ENCODE peak calls at places on chromosome 18, in ten cellular contexts. B is A549, Q is breast epithelium, W is esophagus squamous epithelium, T is uterus, N is right lobe of liver, Z is adrenal gland, J is K562, X is ovary, A is HepG2. V is an unnamed sample.

GRCh38 chr18:77132369-77133050 is at the start of gene MBP:
- DNase-seq in B (peak), X (peak), J (no peak), T (peak), Q (peak), A (no peak), W (peak), N (peak), Z (peak), V (peak)

GRCh38 chr18:43524260-43524659 is 247.0 kb upstream of the SYT4 start:
- DNase-seq in W (no peak), A (no peak), Z (no peak), J (no peak), X (no peak), Q (no peak), T (no peak), B (no peak), N (no peak), V (no peak)

GRCh38 chr18:58578321-58578720 is 50.6 kb downstream of the ALPK2 start:
- DNase-seq in N (no peak), J (no peak), A (no peak), Z (no peak), Q (no peak), X (no peak), B (no peak), T (no peak), W (no peak), V (no peak)

GRCh38 chr18:43620936-43621335 is 343.6 kb upstream of the SYT4 start:
- DNase-seq in J (peak), T (no peak), W (no peak), X (no peak), Z (no peak), Q (no peak), B (peak), N (no peak), A (peak), V (no peak)

GRCh38 chr18:44837491-44838185 is 156.9 kb downstream of the SETBP1 start:
- DNase-seq in Z (no peak), T (no peak), N (no peak), Q (no peak), X (no peak), B (no peak), J (no peak), W (no peak), A (no peak), V (no peak)

GRCh38 chr18:24987271-24987932 is 364.6 kb downstream of the ZNF521 start:
- DNase-seq in Q (peak), T (peak), B (no peak), J (no peak), A (no peak), N (no peak), W (no peak), Z (no peak), X (no peak), V (peak)

GRCh38 chr18:22493940-22494339 is 76.2 kb upstream of the CTAGE1 start:
- DNase-seq in W (no peak), X (no peak), T (no peak), A (no peak), B (no peak), Q (no peak), Z (no peak), J (no peak), N (no peak), V (no peak)

GRCh38 chr18:30616414-30616813 is 426.1 kb downstream of the DSC3 start:
- DNase-seq in W (no peak), A (no peak), J (no peak), N (no peak), X (no peak), Z (no peak), T (no peak), B (no peak), Q (no peak), V (no peak)

GRCh38 chr18:55778731-55779460 is 190.9 kb upstream of the TCF4 start:
- DNase-seq in X (no peak), W (no peak), A (no peak), Q (no peak), J (no peak), Z (no peak), N (no peak), T (no peak), B (no peak), V (no peak)

GRCh38 chr18:68560128-68560527 is 154.8 kb downstream of the TMX3 start:
- DNase-seq in T (no peak), W (no peak), N (no peak), Q (no peak), Z (no peak), B (no peak), A (no peak), J (no peak), X (no peak), V (no peak)

GRCh38 chr18:28863396-28863795 is 686.5 kb upstream of the CDH2 start:
- DNase-seq in T (no peak), X (no peak), A (no peak), Z (no peak), W (no peak), N (no peak), J (no peak), B (no peak), Q (no peak), V (no peak)

GRCh38 chr18:67139899-67140298 is 376.6 kb downstream of the DSEL start:
- DNase-seq in Z (no peak), N (no peak), X (no peak), T (no peak), B (no peak), W (no peak), A (no peak), J (no peak), Q (no peak), V (no peak)

GRCh38 chr18:73942081-73942625 is 205.5 kb downstream of the FBXO15 start:
- DNase-seq in A (no peak), N (no peak), J (no peak), B (no peak), X (no peak), Q (no peak), Z (no peak), T (no peak), W (no peak), V (no peak)

GRCh38 chr18:43876286-43877082 is 599.2 kb upstream of the SYT4 start:
- DNase-seq in Z (no peak), T (peak), X (no peak), N (no peak), W (no peak), B (no peak), Q (no peak), A (no peak), J (no peak), V (no peak)

GRCh38 chr18:50961974-50962373 is 5.9 kb upstream of the ELAC1 start:
- DNase-seq in T (no peak), Q (no peak), W (no peak), N (no peak), B (peak), J (no peak), X (no peak), Z (no peak), A (no peak), V (no peak)

GRCh38 chr18:49878015-49878414 is 64.7 kb upstream of the ACAA2 start:
- DNase-seq in X (no peak), A (no peak), N (no peak), J (no peak), Z (no peak), Q (no peak), T (no peak), B (no peak), W (no peak), V (no peak)

GRCh38 chr18:58364867-58365533 is 263.9 kb downstream of the ALPK2 start:
- DNase-seq in X (no peak), Q (no peak), Z (no peak), W (no peak), J (no peak), A (no peak), N (no peak), B (no peak), T (no peak), V (no peak)

GRCh38 chr18:76756491-76757288 is 65.7 kb upstream of the ZNF236 start:
- DNase-seq in Z (no peak), T (peak), N (no peak), A (peak), W (no peak), B (no peak), X (no peak), Q (no peak), J (no peak), V (peak)

GRCh38 chr18:76351961-76352581 is 143.0 kb downstream of the ZNF516 start:
- DNase-seq in N (no peak), Q (peak), A (peak), X (peak), Z (peak), B (peak), J (no peak), W (no peak), T (peak), V (peak)

GRCh38 chr18:22840606-22841144 is 92.5 kb upstream of the RBBP8 start:
- DNase-seq in W (no peak), B (no peak), A (no peak), T (no peak), X (no peak), Q (no peak), Z (no peak), N (no peak), J (no peak), V (no peak)

GRCh38 chr18:63570721-63571120 is 16.4 kb upstream of the SERPINB13 start:
- DNase-seq in B (no peak), N (no peak), A (no peak), J (no peak), X (no peak), W (no peak), Z (no peak), T (no peak), Q (no peak), V (no peak)

GRCh38 chr18:79970419-79971133 is 6.1 kb downstream of the HSBP1L1 start:
- DNase-seq in T (no peak), W (no peak), X (no peak), A (no peak), N (no peak), Z (no peak), B (no peak), J (no peak), Q (no peak), V (no peak)

GRCh38 chr18:79972720-79973119 is 8.3 kb downstream of the HSBP1L1 start:
- DNase-seq in B (no peak), T (no peak), X (no peak), W (no peak), Q (no peak), J (no peak), N (no peak), Z (no peak), A (no peak), V (no peak)

GRCh38 chr18:79971211-79971952 is 6.9 kb downstream of the HSBP1L1 start:
- DNase-seq in Q (no peak), T (no peak), J (no peak), B (no peak), Z (no peak), A (no peak), N (no peak), W (no peak), X (no peak), V (no peak)

GRCh38 chr18:79973517-79973916 is 9.1 kb downstream of the HSBP1L1 start:
- DNase-seq in Q (no peak), J (no peak), X (no peak), A (no peak), W (no peak), Z (no peak), T (no peak), B (no peak), N (no peak), V (no peak)

GRCh38 chr18:79971986-79972385 is 7.5 kb downstream of the HSBP1L1 start:
- DNase-seq in X (no peak), W (no peak), Z (no peak), Q (no peak), B (no peak), N (no peak), T (no peak), A (no peak), J (no peak), V (no peak)
- TF ChIP-seq POLR2A in X (no peak), W (no peak), Z (no peak), Q (no peak), B (no peak), N (no peak), T (no peak), A (no peak), J (no peak), V (no peak)

GRCh38 chr18:48238206-48238605 is 171.0 kb downstream of the ZBTB7C start:
- DNase-seq in B (no peak), J (no peak), X (no peak), W (no peak), Z (no peak), A (no peak), N (no peak), Q (peak), T (no peak), V (no peak)
- H3K27ac ChIP-seq in B (no peak), J (no peak), X (no peak), W (no peak), Z (no peak), A (no peak), N (no peak), Q (peak), T (no peak), V (no peak)

DNA sequence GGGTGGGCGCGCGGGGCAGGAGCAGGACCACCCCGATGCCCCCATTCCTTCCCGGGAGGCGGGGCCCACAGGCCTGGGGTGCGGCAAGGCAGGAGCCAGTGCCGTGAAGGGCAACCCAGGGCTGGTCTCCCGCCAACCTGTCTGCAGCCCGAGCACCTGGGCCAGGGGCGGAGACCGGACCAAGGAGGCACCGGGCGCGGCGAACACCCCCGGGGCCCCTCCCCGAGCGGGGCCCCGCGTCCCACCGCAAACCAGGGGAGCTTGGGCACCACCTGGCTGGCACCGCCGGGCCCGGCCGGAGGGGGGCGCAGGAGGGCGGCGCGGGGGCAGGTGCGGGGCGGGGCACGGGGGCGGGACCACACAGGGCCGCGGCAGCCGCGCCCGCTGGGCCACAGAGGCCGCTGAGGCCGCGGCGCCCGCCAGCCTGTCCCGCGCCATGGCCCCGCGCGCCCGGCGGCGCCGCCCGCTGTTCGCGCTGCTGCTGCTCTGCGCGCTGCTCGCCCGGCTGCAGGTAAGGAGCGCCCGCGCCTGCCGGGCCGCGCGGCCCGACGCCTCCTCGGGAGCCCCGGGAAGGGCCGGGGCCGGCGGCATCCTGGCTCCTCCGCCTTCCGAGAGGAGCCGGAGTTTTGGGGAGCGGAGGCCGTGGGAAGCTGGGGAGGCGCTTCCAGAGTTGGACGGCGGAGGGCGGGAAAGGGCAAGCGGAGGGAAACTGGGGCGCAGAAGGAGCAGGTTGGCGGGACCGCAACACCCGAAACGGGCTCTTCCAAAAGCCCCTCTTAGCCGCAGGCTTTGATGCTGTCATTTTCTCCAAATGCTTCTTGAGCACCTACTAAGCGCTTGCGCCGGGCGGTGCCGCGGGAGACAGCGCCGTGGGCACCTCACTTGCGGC is at the start of gene TNFRSF11A:
- DNase-seq in T (no peak), J (peak), B (peak), Z (peak), W (no peak), X (no peak), A (no peak), N (peak), Q (no peak), V (no peak)
- TF ChIP-seq POLR2A in T (no peak), J (no peak), B (peak), Z (no peak), W (no peak), X (no peak), A (no peak), N (no peak), Q (no peak), V (no peak)

GRCh38 chr18:11849279-11849678 is 1.9 kb upstream of the CHMP1B start:
- DNase-seq in T (no peak), N (no peak), A (no peak), J (no peak), W (no peak), Z (no peak), X (no peak), Q (no peak), B (no peak), V (no peak)
- H3K27ac ChIP-seq in T (peak), N (no peak), A (peak), J (no peak), W (peak), Z (peak), X (no peak), Q (peak), B (peak), V (peak)

DNA sequence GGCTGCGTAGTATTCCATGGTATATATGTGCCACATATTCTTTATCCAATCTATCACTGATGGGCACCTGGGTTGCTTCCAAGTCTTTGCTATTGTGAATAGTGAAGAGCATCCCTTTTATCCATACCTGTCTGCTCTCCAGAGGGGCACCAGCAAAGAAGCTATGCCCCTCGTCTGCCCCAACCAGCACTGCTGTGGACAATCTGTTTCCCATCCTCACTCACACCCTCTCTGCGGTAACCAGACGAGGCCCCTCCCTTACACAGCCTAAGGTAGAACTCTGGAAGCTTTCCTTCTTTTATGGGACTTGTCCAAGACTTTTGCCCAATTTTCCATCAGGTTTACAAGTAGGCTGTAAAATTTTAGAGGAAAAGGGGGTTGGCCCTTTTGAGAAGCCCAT is 24.9 kb downstream of the TTR start:
- DNase-seq in Z (no peak), T (no peak), J (no peak), Q (no peak), W (no peak), X (no peak), B (no peak), A (no peak), N (no peak), V (no peak)
- TF ChIP-seq POLR2A in Z (no peak), T (no peak), J (no peak), Q (no peak), W (no peak), X (no peak), B (no peak), A (no peak), N (no peak), V (no peak)

GRCh38 chr18:34820360-34820759 is 110.3 kb downstream of the DTNA start:
- DNase-seq in Q (no peak), T (no peak), X (no peak), N (no peak), B (no peak), A (no peak), J (no peak), W (no peak), Z (no peak), V (no peak)
- H3K27ac ChIP-seq in Q (no peak), T (no peak), X (no peak), N (no peak), B (no peak), A (no peak), J (no peak), W (no peak), Z (no peak), V (no peak)

GRCh38 chr18:61703508-61703907 is 189.3 kb downstream of the RNF152 start:
- DNase-seq in B (no peak), Z (no peak), Q (no peak), X (no peak), J (no peak), T (no peak), A (no peak), W (no peak), N (no peak), V (no peak)
- TF ChIP-seq POLR2A in B (no peak), Z (no peak), Q (no peak), X (no peak), J (no peak), T (no peak), A (no peak), W (no peak), N (no peak), V (no peak)

DNA sequence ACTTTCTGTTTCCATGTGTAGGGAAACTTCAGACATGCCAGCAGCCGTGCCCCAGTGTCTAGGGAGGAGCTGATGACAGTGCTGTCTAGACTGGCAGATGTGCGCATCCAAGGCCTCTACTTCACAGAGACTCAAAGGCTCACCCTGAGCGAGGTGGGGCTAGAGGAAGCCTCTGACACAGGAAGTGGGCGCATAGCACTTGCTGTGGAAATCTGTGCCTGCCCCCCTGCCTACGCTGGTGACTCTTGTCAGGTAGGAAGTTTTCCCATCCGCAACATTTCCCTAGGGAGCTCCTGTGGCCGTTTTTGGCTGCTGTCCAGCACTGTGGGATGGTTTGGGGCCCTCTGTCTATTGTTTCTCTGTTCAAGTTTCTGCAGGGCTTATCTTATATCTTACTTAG is 143.1 kb upstream of the TTC39C start:
- DNase-seq in W (no peak), Q (peak), N (no peak), T (no peak), X (no peak), A (no peak), B (peak), J (no peak), Z (no peak), V (no peak)
- H3K27ac ChIP-seq in W (peak), Q (peak), N (no peak), T (no peak), X (no peak), A (no peak), B (no peak), J (no peak), Z (no peak), V (no peak)

DNA sequence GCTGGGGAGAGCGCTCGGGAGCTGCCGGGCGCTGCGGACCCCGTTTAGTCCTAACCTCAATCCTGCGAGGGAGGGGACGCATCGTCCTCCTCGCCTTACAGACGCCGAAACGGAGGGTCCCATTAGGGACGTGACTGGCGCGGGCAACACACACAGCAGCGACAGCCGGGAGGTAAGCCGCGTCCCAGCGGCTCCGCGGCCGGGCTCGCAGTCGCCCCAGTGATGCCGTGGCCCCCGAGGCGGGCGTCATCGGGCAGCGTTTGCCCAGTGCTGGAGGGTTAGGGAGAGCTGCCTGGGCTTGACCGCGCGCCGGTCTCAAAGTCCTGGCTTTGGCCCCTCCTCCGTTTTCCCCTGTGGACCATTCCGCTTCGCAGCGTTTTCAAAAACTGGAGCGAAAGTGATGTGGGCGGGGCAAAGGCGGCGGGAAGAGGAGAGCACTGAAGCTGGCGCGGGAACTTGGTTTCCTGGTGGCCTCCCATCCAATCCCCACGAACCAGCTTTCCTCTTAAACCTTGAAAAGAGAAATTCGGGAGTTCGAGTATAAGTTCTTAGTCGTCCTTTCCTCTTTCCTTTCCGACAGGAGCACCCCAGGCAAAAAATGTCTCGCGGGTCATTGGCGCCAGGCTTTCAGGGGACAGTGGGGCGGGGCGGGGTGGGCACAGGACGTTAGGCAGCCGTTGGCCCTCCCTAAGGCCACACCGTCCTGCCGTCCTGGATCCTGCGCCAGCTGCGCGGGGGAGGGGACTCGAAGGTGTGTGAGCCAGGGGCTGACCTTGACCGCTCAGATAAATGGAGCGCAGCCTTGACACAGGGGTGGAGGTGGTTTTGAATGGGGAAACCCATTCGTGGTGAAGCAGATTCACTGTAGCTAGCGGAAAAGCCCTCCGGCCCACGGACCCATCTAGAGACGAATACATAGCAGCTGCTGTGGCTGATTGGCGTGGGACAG is 819 bp downstream of the TYMS start:
- DNase-seq in B (peak), N (peak), J (peak), X (peak), Q (peak), A (peak), W (no peak), T (peak), Z (peak), V (peak)
- TF ChIP-seq POLR2A in B (peak), N (peak), J (peak), X (no peak), Q (no peak), A (peak), W (no peak), T (no peak), Z (no peak), V (no peak)

V was measured in sigmoid colon.